ENCODE peak calls at places on chromosome 7, in five cellular contexts. X is sigmoid colon, Q is testis, R is aorta, C is breast epithelium. F is an unnamed sample. For H3K4me1, the result is how much of the 10 kb centered on the place peaks cover.

GRCh38 chr7:28678421-28678965 is 266.2 kb downstream of the CREB5 start:
- DNase-seq in C (no peak), Q (no peak), R (no peak), X (no peak), F (no peak)

GRCh38 chr7:33661430-33662160 is 243.7 kb upstream of the BMPER start:
- DNase-seq in C (no peak), R (no peak), X (no peak), Q (no peak), F (no peak)

GRCh38 chr7:129946282-129946681 is 6.5 kb downstream of the UBE2H start:
- DNase-seq in X (no peak), C (no peak), Q (no peak), R (no peak), F (no peak)

GRCh38 chr7:98429799-98430198 is 28.9 kb upstream of the BAIAP2L1 start:
- DNase-seq in Q (no peak), C (no peak), R (no peak), X (no peak), F (no peak)

GRCh38 chr7:155027879-155028278 is 25.0 kb upstream of the PAXIP1 start:
- DNase-seq in X (no peak), C (no peak), R (no peak), Q (no peak), F (no peak)

GRCh38 chr7:148702876-148703670 is 4.4 kb downstream of the CUL1 start:
- DNase-seq in X (no peak), R (no peak), C (no peak), Q (no peak), F (no peak)

GRCh38 chr7:138875794-138876193 is 77.8 kb upstream of the ATP6V0A4 start:
- DNase-seq in R (no peak), Q (no peak), X (no peak), C (no peak), F (no peak)

GRCh38 chr7:123865517-123866117 is 20.6 kb downstream of the HYAL4 start:
- DNase-seq in X (no peak), Q (peak), R (no peak), C (no peak), F (no peak)

GRCh38 chr7:29102554-29103151 is 43.7 kb downstream of the CPVL start:
- DNase-seq in X (peak), C (peak), Q (peak), R (peak), F (peak)

GRCh38 chr7:143345428-143345900 is 17.0 kb downstream of the FAM131B start:
- DNase-seq in C (no peak), X (no peak), R (peak), Q (peak), F (peak)

GRCh38 chr7:139181404-139181803 is 49.6 kb upstream of the UBN2 start:
- DNase-seq in X (no peak), C (no peak), Q (no peak), R (no peak), F (no peak)

GRCh38 chr7:131879424-131879823 is 323.0 kb upstream of the PODXL start:
- DNase-seq in X (no peak), C (no peak), Q (no peak), R (no peak), F (no peak)

GRCh38 chr7:67764312-67764711 is 767.7 kb downstream of the TYW1 start:
- DNase-seq in R (no peak), X (no peak), C (no peak), Q (no peak), F (no peak)

GRCh38 chr7:76261329-76261728 is 41.1 kb upstream of the HSPB1 start:
- DNase-seq in X (no peak), R (peak), C (no peak), Q (no peak), F (no peak)

GRCh38 chr7:101362334-101363195 is at the start of gene COL26A1:
- DNase-seq in Q (peak), X (no peak), R (peak), C (no peak), F (peak)

GRCh38 chr7:17807242-17807641 is 133.1 kb downstream of the SNX13 start:
- DNase-seq in R (no peak), C (no peak), X (no peak), Q (no peak), F (no peak)

GRCh38 chr7:106606120-106606519 is 54.8 kb downstream of the CCDC71L start:
- DNase-seq in X (no peak), Q (no peak), R (no peak), C (no peak), F (no peak)

GRCh38 chr7:134513169-134513752 is 14.1 kb upstream of the AKR1B10 start:
- DNase-seq in Q (peak), R (no peak), C (no peak), X (no peak), F (peak)

GRCh38 chr7:1160665-1161010 is 642 bp upstream of the ZFAND2A start:
- DNase-seq in X (no peak), R (no peak), Q (no peak), C (no peak), F (peak)

GRCh38 chr7:78224923-78225322 is 426.4 kb downstream of the PHTF2 start:
- DNase-seq in C (no peak), Q (no peak), R (no peak), X (no peak), F (no peak)

GRCh38 chr7:24705481-24705954 is 51.7 kb downstream of the GSDME start:
- DNase-seq in C (no peak), R (no peak), Q (no peak), X (no peak), F (peak)

GRCh38 chr7:105027176-105027853 is 13.3 kb downstream of the KMT2E start:
- DNase-seq in R (no peak), Q (no peak), X (no peak), C (no peak), F (no peak)

GRCh38 chr7:50276446-50276845 is 28.1 kb upstream of the IKZF1 start:
- DNase-seq in R (no peak), Q (no peak), X (no peak), C (no peak), F (no peak)

GRCh38 chr7:158475679-158476052 is 112.0 kb downstream of the PTPRN2 start:
- DNase-seq in R (no peak), C (no peak), Q (no peak), X (no peak), F (no peak)

GRCh38 chr7:14836571-14837189 is 65.9 kb downstream of the DGKB start:
- DNase-seq in Q (no peak), R (no peak), C (no peak), X (peak), F (peak)

GRCh38 chr7:2314209-2314955 is at the start of gene SNX8:
- DNase-seq in C (peak), R (peak), Q (peak), X (peak), F (peak)
- H3K4me1 ChIP-seq in C (under half), R (under half), Q (under half), X (under half), F (under half)

GRCh38 chr7:111098011-111098925 is 7.3 kb downstream of the LRRN3 start:
- DNase-seq in Q (peak), X (no peak), C (no peak), R (peak), F (peak)
- H3K4me1 ChIP-seq in Q (under half), X (under half), C (under half), R (under half), F (under half)

GRCh38 chr7:116524609-116525297 is at the start of gene CAV1:
- DNase-seq in C (peak), R (peak), Q (peak), X (peak), F (peak)
- H3K4me1 ChIP-seq in C (under half), R (under half), Q (under half), X (under half), F (under half)

GRCh38 chr7:152579070-152579469 is 96.9 kb downstream of the XRCC2 start:
- DNase-seq in X (no peak), R (no peak), Q (no peak), C (no peak), F (no peak)
- H3K4me1 ChIP-seq in X (under half), R (under half), Q (under half), C (under half), F (under half)

GRCh38 chr7:23012797-23013714 is 874 bp downstream of the HYCC1 start:
- DNase-seq in C (no peak), X (peak), R (peak), Q (peak), F (peak)
- H3K4me1 ChIP-seq in C (under half), X (under half), R (under half), Q (under half), F (under half)

GRCh38 chr7:151695856-151696555 is 176.3 kb upstream of the RHEB start:
- DNase-seq in C (no peak), R (no peak), X (no peak), Q (no peak), F (no peak)
- H3K4me1 ChIP-seq in C (under half), R (under half), X (under half), Q (under half), F (under half)

GRCh38 chr7:55550838-55551537 is 21.3 kb downstream of the VOPP1 start:
- DNase-seq in R (no peak), Q (no peak), X (no peak), C (no peak), F (no peak)
- H3K4me1 ChIP-seq in R (under half), Q (under half), X (under half), C (under half), F (under half)

F was measured in right cardiac atrium.